ENCODE peak calls at places on chromosome 1, in five cellular contexts. T, N, A, Q and Y are unnamed samples.

GRCh38 chr1:209564904-209565303 is 18.6 kb upstream of the CAMK1G start:
- DNase-seq in Q (no peak), T (no peak), N (no peak), A (peak), Y (no peak)

GRCh38 chr1:245046310-245046709 is 108.5 kb upstream of the KIF26B start:
- DNase-seq in Q (no peak), N (no peak), T (no peak), A (no peak), Y (no peak)

GRCh38 chr1:173122958-173123852 is 72.5 kb upstream of the TNFSF18 start:
- DNase-seq in T (peak), A (no peak), Q (peak), N (peak), Y (peak)

GRCh38 chr1:53629101-53629691 is 109.8 kb downstream of the GLIS1 start:
- DNase-seq in A (no peak), N (no peak), T (peak), Q (no peak), Y (peak)

GRCh38 chr1:3907031-3907534 is 7.0 kb upstream of the C1orf174 start:
- DNase-seq in T (no peak), Q (no peak), A (no peak), N (no peak), Y (peak)

GRCh38 chr1:117105003-117105402 is 16.5 kb downstream of the TRIM45 start:
- DNase-seq in N (no peak), A (no peak), T (no peak), Q (no peak), Y (no peak)

GRCh38 chr1:204580862-204581261 is 64.7 kb downstream of the MDM4 start:
- DNase-seq in A (no peak), Q (no peak), N (no peak), T (no peak), Y (no peak)

GRCh38 chr1:158089925-158090675 is 90.6 kb upstream of the CD1D start:
- DNase-seq in A (no peak), Q (no peak), T (no peak), N (no peak), Y (no peak)

GRCh38 chr1:15189692-15190321 is 36.3 kb downstream of the TMEM51 start:
- DNase-seq in Q (no peak), N (no peak), T (no peak), A (no peak), Y (no peak)

GRCh38 chr1:173392895-173393654 is 84.1 kb upstream of the PRDX6 start:
- DNase-seq in N (peak), Q (peak), A (no peak), T (no peak), Y (no peak)